ENCODE peak calls at places on chromosomes 16 and 17, in six cellular contexts. One of them, this sample, is unnamed.

GRCh38 chr16:10504404-10504885 is 76.0 kb downstream of the EMP2 start:
- DNase-seq in mammary epithelial cell: no peak
- DNase-seq in epithelial cell of esophagus: no peak
- DNase-seq in adrenal gland: no peak
- DNase-seq in ascending aorta: no peak
- DNase-seq in psoas muscle: no peak
- DNase-seq in this sample: no peak

GRCh38 chr17:5118219-5118618 is 2.4 kb downstream of the USP6 start:
- DNase-seq in ascending aorta: no peak
- DNase-seq in mammary epithelial cell: no peak
- DNase-seq in adrenal gland: no peak
- DNase-seq in psoas muscle: no peak
- DNase-seq in epithelial cell of esophagus: peak; percentile 5
- DNase-seq in this sample: no peak

GRCh38 chr16:31709181-31709580 is 164.4 kb upstream of the ZNF267 start:
- DNase-seq in ascending aorta: no peak
- DNase-seq in epithelial cell of esophagus: no peak
- DNase-seq in adrenal gland: no peak
- DNase-seq in psoas muscle: no peak
- DNase-seq in mammary epithelial cell: no peak
- DNase-seq in this sample: no peak

GRCh38 chr17:39081851-39082250 is 69.6 kb downstream of the PLXDC1 start:
- DNase-seq in epithelial cell of esophagus: no peak
- DNase-seq in mammary epithelial cell: no peak
- DNase-seq in psoas muscle: no peak
- DNase-seq in ascending aorta: no peak
- DNase-seq in adrenal gland: no peak
- DNase-seq in this sample: no peak

GRCh38 chr17:63356275-63356905 is 89.7 kb downstream of the CYB561 start:
- DNase-seq in adrenal gland: peak; percentile 61
- DNase-seq in mammary epithelial cell: peak; percentile 82
- DNase-seq in psoas muscle: no peak
- DNase-seq in ascending aorta: no peak
- DNase-seq in epithelial cell of esophagus: peak; percentile 46
- DNase-seq in this sample: peak; percentile 98

GRCh38 chr16:11231367-11231970 is 24.5 kb downstream of the SOCS1 start:
- DNase-seq in psoas muscle: no peak
- DNase-seq in adrenal gland: no peak
- DNase-seq in ascending aorta: no peak
- DNase-seq in mammary epithelial cell: no peak
- DNase-seq in epithelial cell of esophagus: no peak
- DNase-seq in this sample: no peak

GRCh38 chr16:58025351-58026138 is at the start of gene MMP15:
- DNase-seq in epithelial cell of esophagus: peak; percentile 84
- DNase-seq in psoas muscle: peak; percentile 78
- DNase-seq in mammary epithelial cell: peak; percentile 76
- DNase-seq in adrenal gland: peak; percentile 70
- DNase-seq in ascending aorta: no peak
- DNase-seq in this sample: no peak

GRCh38 chr17:42657824-42658588 is 1.1 kb upstream of the TUBG2 start:
- DNase-seq in ascending aorta: no peak
- DNase-seq in psoas muscle: no peak
- DNase-seq in epithelial cell of esophagus: no peak
- DNase-seq in adrenal gland: no peak
- DNase-seq in mammary epithelial cell: no peak
- DNase-seq in this sample: no peak

GRCh38 chr17:58252141-58252540 is 13.8 kb downstream of the LPO start:
- DNase-seq in psoas muscle: no peak
- DNase-seq in ascending aorta: no peak
- DNase-seq in mammary epithelial cell: no peak
- DNase-seq in adrenal gland: no peak
- DNase-seq in epithelial cell of esophagus: no peak
- DNase-seq in this sample: no peak

GRCh38 chr17:47057831-47058230 is 78.8 kb upstream of the RPRML start:
- DNase-seq in adrenal gland: no peak
- DNase-seq in psoas muscle: no peak
- DNase-seq in epithelial cell of esophagus: no peak
- DNase-seq in mammary epithelial cell: no peak
- DNase-seq in ascending aorta: no peak
- DNase-seq in this sample: no peak

GRCh38 chr17:10295728-10296343 is 77.0 kb downstream of the MYH13 start:
- DNase-seq in psoas muscle: peak; percentile 74
- DNase-seq in ascending aorta: no peak
- DNase-seq in mammary epithelial cell: peak; percentile 2
- DNase-seq in epithelial cell of esophagus: peak; percentile 6
- DNase-seq in adrenal gland: peak; percentile 36
- DNase-seq in this sample: peak; percentile 60

GRCh38 chr16:86799367-86799766 is 221.0 kb downstream of the FOXL1 start:
- DNase-seq in mammary epithelial cell: no peak
- DNase-seq in psoas muscle: no peak
- DNase-seq in epithelial cell of esophagus: no peak
- DNase-seq in adrenal gland: no peak
- DNase-seq in ascending aorta: no peak
- DNase-seq in this sample: no peak

GRCh38 chr17:81537856-81538555 is 9.8 kb downstream of the FSCN2 start:
- DNase-seq in epithelial cell of esophagus: no peak
- DNase-seq in adrenal gland: no peak
- DNase-seq in ascending aorta: no peak
- DNase-seq in mammary epithelial cell: no peak
- DNase-seq in psoas muscle: peak; percentile 79
- DNase-seq in this sample: no peak

GRCh38 chr17:46072998-46073397 is 73.9 kb downstream of the STH start:
- DNase-seq in ascending aorta: no peak
- DNase-seq in mammary epithelial cell: no peak
- DNase-seq in adrenal gland: no peak
- DNase-seq in psoas muscle: no peak
- DNase-seq in epithelial cell of esophagus: no peak
- DNase-seq in this sample: peak; percentile 66

GRCh38 chr17:76727745-76728456 is 1.3 kb downstream of the METTL23 start:
- DNase-seq in adrenal gland: no peak
- DNase-seq in psoas muscle: no peak
- DNase-seq in epithelial cell of esophagus: no peak
- DNase-seq in ascending aorta: no peak
- DNase-seq in mammary epithelial cell: no peak
- DNase-seq in this sample: peak; percentile 34

GRCh38 chr16:53282975-53283946 is 151.0 kb upstream of the RBL2 start:
- DNase-seq in mammary epithelial cell: peak; percentile 38
- DNase-seq in ascending aorta: no peak
- DNase-seq in adrenal gland: no peak
- DNase-seq in psoas muscle: no peak
- DNase-seq in epithelial cell of esophagus: peak; percentile 51
- DNase-seq in this sample: peak; percentile 57

GRCh38 chr17:73401911-73402310 is 90.1 kb upstream of the CDC42EP4 start:
- DNase-seq in adrenal gland: peak; percentile 32
- DNase-seq in ascending aorta: no peak
- DNase-seq in epithelial cell of esophagus: no peak
- DNase-seq in mammary epithelial cell: no peak
- DNase-seq in psoas muscle: peak; percentile 76
- DNase-seq in this sample: no peak

GRCh38 chr16:68825427-68825826 is 17.9 kb upstream of the TANGO6 start:
- DNase-seq in epithelial cell of esophagus: no peak
- DNase-seq in psoas muscle: no peak
- DNase-seq in mammary epithelial cell: no peak
- DNase-seq in ascending aorta: no peak
- DNase-seq in adrenal gland: no peak
- DNase-seq in this sample: no peak
- TF ChIP-seq CTCF in epithelial cell of esophagus: peak; percentile 14
- TF ChIP-seq CTCF in psoas muscle: no peak
- TF ChIP-seq CTCF in mammary epithelial cell: peak; percentile 20
- TF ChIP-seq CTCF in ascending aorta: no peak
- TF ChIP-seq CTCF in adrenal gland: no peak
- TF ChIP-seq CTCF in this sample: no peak

DNA sequence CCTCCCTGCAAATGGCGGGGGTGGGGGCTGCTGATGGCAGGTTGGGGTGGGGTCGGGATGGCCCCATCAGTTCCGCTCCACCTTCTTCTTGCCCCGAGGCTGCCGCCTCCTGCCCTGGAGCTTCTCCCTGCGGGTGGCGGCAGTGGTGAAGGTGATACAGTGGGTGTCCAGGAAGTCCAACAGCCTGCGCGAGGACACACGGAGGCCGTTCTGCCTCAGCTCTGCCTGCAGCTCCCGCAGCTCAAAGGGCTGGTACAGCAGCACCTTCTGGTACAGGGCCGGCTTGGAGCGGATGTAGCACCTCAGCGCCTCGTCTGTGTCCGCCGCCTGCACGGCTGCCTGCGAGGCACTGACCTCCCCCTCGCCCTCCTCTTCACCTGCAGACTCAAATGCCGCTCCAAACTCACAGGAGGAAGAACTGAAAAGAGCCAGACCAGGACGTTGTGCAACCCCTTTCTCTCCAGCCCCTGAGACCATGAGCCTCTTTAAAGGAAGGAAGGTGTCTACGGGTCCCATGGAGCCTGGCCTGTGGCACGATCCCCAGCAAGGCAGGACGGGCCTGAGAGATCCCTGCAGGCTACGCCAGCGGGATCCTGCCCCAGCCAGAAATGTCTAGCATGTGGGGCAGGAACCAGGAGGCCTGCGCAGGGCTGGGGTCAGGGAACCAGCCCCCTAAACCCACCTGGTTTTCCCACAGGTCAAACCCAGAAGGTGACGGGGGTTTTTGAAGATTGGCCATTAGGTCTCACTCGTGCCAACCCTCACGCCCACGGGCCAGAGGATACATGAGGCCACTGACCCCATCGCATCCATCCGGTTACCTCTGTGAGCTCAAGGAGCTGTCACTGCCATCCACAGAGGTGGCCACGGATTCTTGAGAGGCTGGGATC is 5.3 kb upstream of the NLRC3 start:
- DNase-seq in epithelial cell of esophagus: no peak
- DNase-seq in adrenal gland: no peak
- DNase-seq in psoas muscle: peak; percentile 39
- DNase-seq in mammary epithelial cell: no peak
- DNase-seq in ascending aorta: no peak
- DNase-seq in this sample: no peak
- TF ChIP-seq CTCF in epithelial cell of esophagus: no peak
- TF ChIP-seq CTCF in adrenal gland: no peak
- TF ChIP-seq CTCF in psoas muscle: no peak
- TF ChIP-seq CTCF in mammary epithelial cell: no peak
- TF ChIP-seq CTCF in ascending aorta: no peak
- TF ChIP-seq CTCF in this sample: no peak

DNA sequence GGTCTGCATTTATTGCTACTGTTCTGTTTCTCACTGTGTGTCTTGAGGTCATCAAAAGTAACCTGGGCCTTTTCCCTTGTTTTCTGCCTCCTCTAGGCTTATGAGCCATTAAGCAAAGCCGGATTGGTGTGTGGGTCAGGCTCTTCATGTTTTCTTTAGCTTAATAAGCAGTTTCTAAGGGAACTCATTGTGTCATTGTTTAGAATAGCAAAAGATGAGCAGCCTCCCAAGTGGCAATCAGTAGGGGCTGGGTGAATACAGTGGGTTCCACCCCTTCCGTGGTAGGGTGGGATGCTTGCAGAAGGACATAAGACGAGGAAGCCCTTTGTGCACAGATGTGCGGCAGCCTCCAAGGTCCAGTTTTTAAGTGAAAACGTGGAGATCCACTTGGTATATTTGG is 34.5 kb downstream of the ABCC1 start:
- DNase-seq in ascending aorta: no peak
- DNase-seq in mammary epithelial cell: no peak
- DNase-seq in adrenal gland: no peak
- DNase-seq in psoas muscle: peak; percentile 8
- DNase-seq in epithelial cell of esophagus: no peak
- DNase-seq in this sample: no peak
- TF ChIP-seq CTCF in ascending aorta: no peak
- TF ChIP-seq CTCF in mammary epithelial cell: no peak
- TF ChIP-seq CTCF in adrenal gland: no peak
- TF ChIP-seq CTCF in psoas muscle: no peak
- TF ChIP-seq CTCF in epithelial cell of esophagus: no peak
- TF ChIP-seq CTCF in this sample: no peak

GRCh38 chr17:65231086-65231485 is 93.9 kb downstream of the RGS9 start:
- DNase-seq in adrenal gland: no peak
- DNase-seq in psoas muscle: no peak
- DNase-seq in mammary epithelial cell: no peak
- DNase-seq in ascending aorta: no peak
- DNase-seq in epithelial cell of esophagus: no peak
- DNase-seq in this sample: no peak
- TF ChIP-seq CTCF in adrenal gland: no peak
- TF ChIP-seq CTCF in psoas muscle: no peak
- TF ChIP-seq CTCF in mammary epithelial cell: peak; percentile 2
- TF ChIP-seq CTCF in ascending aorta: no peak
- TF ChIP-seq CTCF in epithelial cell of esophagus: peak; percentile 3
- TF ChIP-seq CTCF in this sample: no peak